ENCODE peak calls at places on chromosomes 2 and 18, in five cellular contexts. Q, M, E, W and L are unnamed samples.

GRCh38 chr2:217834744-217835513 is 167.9 kb downstream of the TNS1 start:
- DNase-seq in Q (no peak), M (no peak), E (no peak), W (peak; percentile 65), L (no peak)

GRCh38 chr2:202267495-202267894 is 1.9 kb downstream of the NOP58 start:
- DNase-seq in Q (no peak), E (no peak), M (peak; percentile 26), W (no peak), L (peak; percentile 31)

GRCh38 chr2:67669796-67670195 is 272.7 kb downstream of the ETAA1 start:
- DNase-seq in W (no peak), Q (no peak), E (no peak), M (no peak), L (no peak)

GRCh38 chr2:54047076-54047475 is 68.3 kb upstream of the ACYP2 start:
- DNase-seq in W (no peak), E (no peak), Q (no peak), M (no peak), L (no peak)

GRCh38 chr2:64017811-64018714 is 1.2 kb downstream of the VPS54 start:
- DNase-seq in Q (no peak), M (peak; percentile 57), W (no peak), E (peak; percentile 47), L (peak; percentile 41)

GRCh38 chr2:34738691-34739090 is 1139.6 kb upstream of the FAM98A start:
- DNase-seq in E (no peak), M (no peak), W (no peak), Q (no peak), L (peak; percentile 7)

GRCh38 chr2:96163768-96164429 is 18.7 kb upstream of the DUSP2 start:
- DNase-seq in W (no peak), Q (no peak), M (no peak), E (peak; percentile 18), L (no peak)

GRCh38 chr2:241803387-241804325 is 5.3 kb upstream of the NEU4 start:
- DNase-seq in M (peak; percentile 53), Q (peak; percentile 8), W (peak; percentile 83), E (peak; percentile 49), L (no peak)

GRCh38 chr18:78711316-78711715 is 268.3 kb upstream of the SALL3 start:
- DNase-seq in E (no peak), M (no peak), W (no peak), Q (no peak), L (no peak)

GRCh38 chr2:217943379-217944321 is 59.1 kb downstream of the TNS1 start:
- DNase-seq in E (peak; percentile 69), Q (no peak), W (peak; percentile 91), M (peak; percentile 75), L (peak; percentile 31)

GRCh38 chr2:174764281-174765063 is at the start of gene CHRNA1:
- DNase-seq in Q (no peak), E (no peak), W (peak; percentile 71), M (no peak), L (no peak)

GRCh38 chr2:202941771-202942170 is 29.7 kb downstream of the CARF start:
- DNase-seq in E (peak; percentile 22), W (no peak), Q (peak; percentile 7), M (peak; percentile 80), L (no peak)

GRCh38 chr2:172736419-172737174 is 952 bp downstream of the RAPGEF4 start:
- DNase-seq in E (no peak), Q (no peak), M (no peak), W (no peak), L (peak; percentile 34)
- H3K4me3 ChIP-seq in E (no peak overlapping the region), Q (peak overlapping the region; percentile 54), M (no peak overlapping the region), W (peak overlapping the region; percentile 58), L (peak overlapping the region; percentile 48)

GRCh38 chr2:42959148-42959992 is 167.0 kb upstream of the HAAO start:
- DNase-seq in E (peak; percentile 97), Q (no peak), W (peak; percentile 85), M (peak; percentile 81), L (no peak)

GRCh38 chr2:42961948-42962347 is 169.6 kb upstream of the HAAO start:
- DNase-seq in Q (no peak), M (no peak), W (no peak), E (no peak), L (no peak)

GRCh38 chr2:42961385-42961800 is 169.0 kb upstream of the HAAO start:
- DNase-seq in Q (no peak), M (no peak), W (peak; percentile 85), E (no peak), L (no peak)

GRCh38 chr2:42959993-42960834 is 167.8 kb upstream of the HAAO start:
- DNase-seq in E (no peak), Q (no peak), M (no peak), W (no peak), L (no peak)

GRCh38 chr2:42960835-42961165 is 168.4 kb upstream of the HAAO start:
- DNase-seq in Q (no peak), W (no peak), M (no peak), E (no peak), L (no peak)
- H3K4me3 ChIP-seq in Q (no peak overlapping the region), W (no peak overlapping the region), M (no peak overlapping the region), E (no peak overlapping the region), L (no peak overlapping the region)

GRCh38 chr2:120473522-120474271 is 127.8 kb downstream of the INHBB start:
- DNase-seq in E (no peak), W (no peak), M (no peak), Q (no peak), L (no peak)
- H3K4me3 ChIP-seq in E (no peak overlapping the region), W (no peak overlapping the region), M (no peak overlapping the region), Q (no peak overlapping the region), L (no peak overlapping the region)

GRCh38 chr2:196801986-196802385 is 2.5 kb upstream of the GTF3C3 start:
- DNase-seq in Q (no peak), W (no peak), M (peak; percentile 13), E (peak; percentile 17), L (no peak)
- H3K4me3 ChIP-seq in Q (no peak overlapping the region), W (no peak overlapping the region), M (no peak overlapping the region), E (no peak overlapping the region), L (no peak overlapping the region)

GRCh38 chr18:49884465-49884864 is 71.1 kb upstream of the ACAA2 start:
- DNase-seq in W (no peak), Q (no peak), M (no peak), E (no peak), L (no peak)
- H3K4me3 ChIP-seq in W (no peak overlapping the region), Q (no peak overlapping the region), M (no peak overlapping the region), E (no peak overlapping the region), L (no peak overlapping the region)

DNA sequence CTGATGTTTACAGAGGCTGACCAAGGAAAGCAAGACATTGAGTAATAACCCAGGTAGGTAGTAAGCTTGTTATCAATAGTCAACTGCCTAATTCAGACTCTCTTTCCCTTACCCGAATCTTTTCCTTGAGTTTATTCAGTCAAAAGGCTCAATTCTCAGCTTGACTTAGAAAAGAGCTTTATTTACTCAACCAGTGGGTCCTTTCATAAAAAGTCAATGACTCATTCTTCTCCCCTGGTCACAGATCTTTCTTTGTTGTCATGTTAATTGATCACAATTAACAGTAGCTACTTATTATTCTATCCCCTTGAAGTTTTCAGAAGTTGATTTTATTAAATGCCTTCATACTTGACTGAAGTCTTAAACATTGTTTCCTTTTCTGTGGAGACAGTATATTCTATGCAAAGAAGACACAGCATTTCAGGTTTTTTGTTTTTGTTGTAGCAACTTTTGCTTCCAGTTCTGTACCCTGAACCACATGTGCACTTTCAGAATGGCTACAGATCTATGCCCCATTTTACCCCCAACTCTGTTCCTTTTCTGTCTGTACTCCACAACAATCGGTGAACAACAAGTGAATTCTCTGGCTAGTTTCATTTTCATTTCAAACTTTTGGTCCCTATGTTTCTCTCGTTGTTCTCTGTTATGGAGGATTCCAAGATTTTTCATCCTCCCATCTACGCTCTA is 428.3 kb downstream of the NCKAP5 start:
- DNase-seq in W (no peak), E (no peak), M (no peak), Q (no peak), L (no peak)
- H3K4me3 ChIP-seq in W (no peak overlapping the region), E (no peak overlapping the region), M (no peak overlapping the region), Q (no peak overlapping the region), L (no peak overlapping the region)

GRCh38 chr2:238845583-238846480 is 2.1 kb upstream of the TWIST2 start:
- DNase-seq in W (no peak), M (no peak), E (no peak), Q (no peak), L (no peak)
- H3K4me3 ChIP-seq in W (no peak overlapping the region), M (no peak overlapping the region), E (peak overlapping the region; percentile 83), Q (no peak overlapping the region), L (no peak overlapping the region)

GRCh38 chr2:43083278-43083677 is 143.1 kb downstream of the ZFP36L2 start:
- DNase-seq in E (no peak), Q (no peak), W (no peak), M (peak; percentile 30), L (no peak)

GRCh38 chr2:43082878-43083261 is 143.5 kb downstream of the ZFP36L2 start:
- DNase-seq in M (no peak), E (no peak), W (no peak), Q (no peak), L (no peak)

GRCh38 chr2:43080626-43081025 is 145.8 kb downstream of the ZFP36L2 start:
- DNase-seq in Q (no peak), W (no peak), E (no peak), M (no peak), L (no peak)

GRCh38 chr2:43081131-43081745 is 145.2 kb downstream of the ZFP36L2 start:
- DNase-seq in Q (no peak), E (no peak), W (no peak), M (no peak), L (no peak)

DNA sequence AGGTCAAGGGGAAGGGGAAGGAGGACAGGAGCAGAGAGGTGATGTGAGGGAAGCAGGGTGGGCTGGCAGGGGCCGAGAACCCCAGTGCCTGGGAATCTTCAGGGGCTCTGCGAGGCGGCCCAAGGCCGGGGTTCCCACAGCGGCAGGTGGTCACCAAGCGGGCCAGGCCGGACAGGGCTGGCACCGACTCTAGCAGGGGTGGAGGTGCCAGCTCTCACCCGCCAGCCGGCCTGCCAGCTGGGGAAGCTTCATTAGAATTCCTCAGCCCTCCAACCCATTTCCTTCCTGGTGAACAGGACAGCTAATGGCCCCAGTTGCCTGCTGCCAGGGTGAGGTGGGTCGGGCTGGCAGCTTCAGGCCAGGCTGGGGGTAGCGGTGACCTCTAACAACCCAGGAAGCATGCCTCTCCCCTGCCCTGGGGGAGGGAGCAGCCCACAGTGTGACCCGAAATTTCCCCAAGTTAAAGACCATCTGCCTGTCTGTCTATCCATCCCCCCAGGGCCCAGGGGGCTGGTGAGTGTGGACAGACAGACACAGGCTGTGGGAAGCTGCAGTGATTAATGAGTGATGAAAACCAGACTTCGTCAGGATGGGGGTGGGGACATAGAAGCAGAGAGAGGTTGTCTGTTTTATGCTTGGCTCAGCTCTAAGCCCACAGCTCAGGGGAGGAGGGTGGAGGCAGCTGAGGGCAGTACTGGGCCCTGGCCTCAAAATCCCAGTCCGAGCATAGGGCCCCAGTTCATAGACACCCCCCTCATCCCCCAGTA is 144.1 kb downstream of the ZFP36L2 start:
- DNase-seq in M (peak; percentile 94), Q (no peak), W (peak; percentile 84), E (peak; percentile 87), L (no peak)
- H3K4me3 ChIP-seq in M (no peak overlapping the region), Q (no peak overlapping the region), W (no peak overlapping the region), E (no peak overlapping the region), L (no peak overlapping the region)

GRCh38 chr2:215831296-215831913 is 181.9 kb downstream of the MREG start:
- DNase-seq in Q (no peak), W (peak; percentile 54), E (peak; percentile 93), M (peak; percentile 55), L (no peak)
- H3K4me3 ChIP-seq in Q (no peak overlapping the region), W (no peak overlapping the region), E (peak overlapping the region; percentile 32), M (no peak overlapping the region), L (no peak overlapping the region)